ENCODE peak calls at places on chromosomes 3 and 15, in eight cellular contexts. A, J, T, W, B, O, C and N are unnamed samples.
A peak's percentile ranks its signal among the peaks of the same experiment; 100 is the strongest.

GRCh38 chr3:119768668-119769393 is 13.1 kb upstream of the NR1I2 start:
- DNase-seq in A (no peak), J (no peak), T (no peak), W (no peak), B (no peak), O (no peak), C (no peak), N (no peak)

GRCh38 chr3:24943961-24944360 is 449.3 kb upstream of the THRB start:
- DNase-seq in A (no peak), J (no peak), T (no peak), W (no peak), B (no peak), O (peak; percentile 28), C (no peak), N (no peak)

GRCh38 chr3:43178891-43179366 is 73.0 kb upstream of the POMGNT2 start:
- DNase-seq in A (no peak), J (no peak), T (no peak), W (no peak), B (no peak), O (peak; percentile 42), C (no peak), N (no peak)

GRCh38 chr15:27768731-27769510 is 330.2 kb downstream of the OCA2 start:
- DNase-seq in A (no peak), J (no peak), T (no peak), W (no peak), B (no peak), O (no peak), C (no peak), N (no peak)

GRCh38 chr15:77033729-77034619 is 36.9 kb downstream of the TSPAN3 start:
- DNase-seq in A (no peak), J (no peak), T (no peak), W (no peak), B (no peak), O (no peak), C (peak; percentile 74), N (peak; percentile 70)

GRCh38 chr3:10625307-10625706 is 119.9 kb upstream of the ATP2B2 start:
- DNase-seq in A (no peak), J (no peak), T (no peak), W (no peak), B (no peak), O (no peak), C (no peak), N (no peak)

GRCh38 chr3:44016818-44017217 is 224.9 kb upstream of the TOPAZ1 start:
- DNase-seq in A (no peak), J (no peak), T (no peak), W (no peak), B (no peak), O (no peak), C (no peak), N (no peak)

GRCh38 chr3:193556841-193557240 is 2.1 kb upstream of the ATP13A4 start:
- DNase-seq in A (no peak), J (no peak), T (no peak), W (no peak), B (no peak), O (no peak), C (no peak), N (no peak)

GRCh38 chr15:74173545-74174215 is at the start of gene ISLR:
- DNase-seq in A (no peak), J (peak; percentile 53), T (no peak), W (no peak), B (no peak), O (no peak), C (peak; percentile 80), N (peak; percentile 79)

GRCh38 chr3:42747581-42747980 is 25.5 kb downstream of the CCDC13 start:
- DNase-seq in A (no peak), J (no peak), T (no peak), W (no peak), B (no peak), O (no peak), C (peak; percentile 74), N (peak; percentile 65)

GRCh38 chr15:35669457-35670045 is 123.6 kb upstream of the DPH6 start:
- DNase-seq in A (no peak), J (no peak), T (no peak), W (no peak), B (no peak), O (no peak), C (no peak), N (no peak)

GRCh38 chr15:55250392-55250791 is 39.2 kb downstream of the RAB27A start:
- DNase-seq in A (peak; percentile 36), J (no peak), T (no peak), W (no peak), B (peak; percentile 85), O (no peak), C (no peak), N (no peak)

GRCh38 chr3:127423856-127424765 is 136.3 kb upstream of the PRR20G start:
- DNase-seq in A (no peak), J (no peak), T (no peak), W (no peak), B (no peak), O (no peak), C (peak; percentile 54), N (no peak)

GRCh38 chr15:99435138-99435695 is 130.6 kb upstream of the MEF2A start:
- DNase-seq in A (no peak), J (peak; percentile 10), T (peak; percentile 11), W (no peak), B (no peak), O (no peak), C (peak; percentile 80), N (no peak)

GRCh38 chr3:171363211-171363610 is 97.0 kb downstream of the TNIK start:
- DNase-seq in A (no peak), J (no peak), T (no peak), W (no peak), B (no peak), O (no peak), C (no peak), N (no peak)

GRCh38 chr3:137692803-137693431 is 71.2 kb upstream of the SOX14 start:
- DNase-seq in A (no peak), J (no peak), T (peak; percentile 3), W (no peak), B (peak; percentile 32), O (no peak), C (no peak), N (no peak)

GRCh38 chr15:47754312-47754711 is 37.0 kb downstream of the SEMA6D start:
- DNase-seq in A (no peak), J (no peak), T (no peak), W (no peak), B (no peak), O (no peak), C (no peak), N (no peak)

GRCh38 chr3:9875448-9875847 is 4.6 kb downstream of the CIDEC start:
- DNase-seq in A (no peak), J (no peak), T (no peak), W (no peak), B (no peak), O (no peak), C (no peak), N (no peak)

GRCh38 chr3:100254168-100254777 is 6.5 kb upstream of the TBC1D23 start:
- DNase-seq in A (peak; percentile 59), J (peak; percentile 79), T (peak; percentile 68), W (no peak), B (peak; percentile 73), O (peak; percentile 58), C (no peak), N (no peak)

GRCh38 chr3:183022935-183023516 is 42.7 kb upstream of the DCUN1D1 start:
- DNase-seq in A (no peak), J (no peak), T (no peak), W (no peak), B (no peak), O (no peak), C (no peak), N (no peak)
- H3K4me3 ChIP-seq in A (no peak overlapping the region), J (no peak overlapping the region), T (no peak overlapping the region), W (no peak overlapping the region), B (no peak overlapping the region), O (no peak overlapping the region), C (no peak overlapping the region), N (no peak overlapping the region)

GRCh38 chr3:182760576-182761164 is 32.6 kb upstream of the ATP11B start:
- DNase-seq in A (no peak), J (no peak), T (no peak), W (no peak), B (no peak), O (no peak), C (no peak), N (no peak)
- H3K27ac ChIP-seq in A (no peak overlapping the region), J (no peak overlapping the region), T (no peak overlapping the region), W (no peak overlapping the region), B (no peak overlapping the region), O (no peak overlapping the region), C (no peak overlapping the region), N (no peak overlapping the region)

GRCh38 chr3:135895106-135895733 is 70.3 kb upstream of the PPP2R3A start:
- DNase-seq in A (peak; percentile 39), J (peak; percentile 57), T (peak; percentile 53), W (no peak), B (peak; percentile 52), O (peak; percentile 70), C (no peak), N (no peak)

GRCh38 chr3:135889417-135889816 is 76.1 kb upstream of the PPP2R3A start:
- DNase-seq in A (no peak), J (no peak), T (no peak), W (no peak), B (no peak), O (no peak), C (no peak), N (no peak)

GRCh38 chr3:135895734-135896121 is 69.8 kb upstream of the PPP2R3A start:
- DNase-seq in A (no peak), J (no peak), T (no peak), W (no peak), B (no peak), O (no peak), C (no peak), N (no peak)

GRCh38 chr3:135887220-135887619 is 78.3 kb upstream of the PPP2R3A start:
- DNase-seq in A (peak; percentile 59), J (no peak), T (no peak), W (no peak), B (no peak), O (no peak), C (no peak), N (no peak)

DNA sequence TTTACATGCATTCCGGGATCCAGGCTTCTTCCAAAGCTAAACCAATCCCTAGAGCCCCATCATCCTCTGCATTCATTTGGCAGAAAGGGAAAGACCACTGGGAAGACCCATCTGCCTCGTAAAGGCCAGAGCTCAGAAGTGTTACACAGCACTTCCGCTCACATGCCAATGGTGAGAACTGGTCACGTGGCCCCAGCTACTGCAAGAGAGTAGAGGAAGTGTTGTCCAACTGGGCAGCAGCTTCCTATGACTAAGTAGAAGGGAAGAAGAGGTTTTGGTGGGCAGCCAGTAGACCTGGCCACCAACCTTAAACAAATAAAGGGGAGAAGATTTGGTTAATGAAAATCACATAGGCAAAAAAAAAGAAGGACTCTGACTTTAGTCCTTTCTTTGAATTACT is 74.4 kb upstream of the PPP2R3A start:
- DNase-seq in A (no peak), J (no peak), T (no peak), W (no peak), B (no peak), O (no peak), C (no peak), N (no peak)
- TF ChIP-seq CTCF in A (no peak), J (no peak), T (no peak), W (no peak), B (no peak), O (no peak), C (no peak), N (no peak)

DNA sequence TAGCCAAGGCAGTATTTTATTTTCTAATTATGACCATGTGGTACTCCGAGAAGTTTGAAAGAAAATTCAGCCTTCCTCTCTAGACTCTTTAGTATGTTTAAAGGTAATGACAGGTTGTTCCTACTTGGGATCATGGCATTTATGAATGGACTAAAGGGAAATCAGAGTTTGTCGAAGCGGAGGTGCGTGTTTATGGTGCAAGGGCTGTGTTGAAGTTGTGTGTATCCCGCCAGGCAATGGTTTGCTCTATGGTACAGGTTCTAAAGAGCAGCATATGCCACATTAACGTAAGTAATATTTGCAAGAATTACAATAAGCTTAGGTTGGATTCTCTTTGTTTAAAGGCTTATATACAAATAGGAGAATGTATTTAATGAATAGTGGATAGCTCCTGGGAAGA is 733 bp downstream of the EPHA3 start:
- DNase-seq in A (no peak), J (no peak), T (no peak), W (no peak), B (no peak), O (no peak), C (no peak), N (no peak)
- H3K4me3 ChIP-seq in A (no peak overlapping the region), J (peak overlapping the region; percentile 32), T (no peak overlapping the region), W (no peak overlapping the region), B (no peak overlapping the region), O (peak overlapping the region; percentile 70), C (peak overlapping the region; percentile 44), N (peak overlapping the region; percentile 77)